ENCODE peak calls at places on chromosomes 12 and 14, in six cellular contexts. U is activated CD8-positive, alpha-beta T cell treated with anti-CD3 and anti-CD28 coated beads for 36 hours; F is right lobe of liver; H is endodermal cell; M is BJ; N is prostate gland. J is an unnamed sample.

GRCh38 chr14:34649344-34649743 is 19.4 kb upstream of the SNX6 start:
- DNase-seq in U (no peak), F (no peak), H (no peak), M (peak), N (no peak), J (no peak)

GRCh38 chr12:98417303-98417702 is 98.1 kb upstream of the TMPO start:
- DNase-seq in U (no peak), F (no peak), H (no peak), M (no peak), N (no peak), J (no peak)

GRCh38 chr12:129075451-129076208 is 222.4 kb downstream of the GLT1D1 start:
- DNase-seq in U (no peak), F (no peak), H (no peak), M (no peak), N (no peak), J (no peak)

GRCh38 chr12:6546016-6546415 is 9.8 kb downstream of the IFFO1 start:
- DNase-seq in U (no peak), F (no peak), H (no peak), M (no peak), N (no peak), J (no peak)

GRCh38 chr14:76784881-76785280 is 23.6 kb downstream of the VASH1 start:
- DNase-seq in U (peak), F (no peak), H (peak), M (no peak), N (no peak), J (peak)

GRCh38 chr12:76726626-76727025 is 37.3 kb upstream of the ZDHHC17 start:
- DNase-seq in U (no peak), F (no peak), H (no peak), M (no peak), N (no peak), J (no peak)

GRCh38 chr14:105411017-105411941 is 8.3 kb upstream of the MTA1 start:
- DNase-seq in U (peak), F (no peak), H (peak), M (no peak), N (no peak), J (peak)

GRCh38 chr12:121065345-121065744 is 26.3 kb upstream of the OASL start:
- DNase-seq in U (no peak), F (no peak), H (no peak), M (no peak), N (no peak), J (no peak)

GRCh38 chr14:101202627-101203404 is 299.3 kb upstream of the RTL1 start:
- DNase-seq in U (no peak), F (peak), H (peak), M (no peak), N (no peak), J (no peak)

GRCh38 chr12:109760031-109760929 is 46.7 kb downstream of the FAM222A start:
- DNase-seq in U (no peak), F (peak), H (peak), M (no peak), N (no peak), J (no peak)

DNA sequence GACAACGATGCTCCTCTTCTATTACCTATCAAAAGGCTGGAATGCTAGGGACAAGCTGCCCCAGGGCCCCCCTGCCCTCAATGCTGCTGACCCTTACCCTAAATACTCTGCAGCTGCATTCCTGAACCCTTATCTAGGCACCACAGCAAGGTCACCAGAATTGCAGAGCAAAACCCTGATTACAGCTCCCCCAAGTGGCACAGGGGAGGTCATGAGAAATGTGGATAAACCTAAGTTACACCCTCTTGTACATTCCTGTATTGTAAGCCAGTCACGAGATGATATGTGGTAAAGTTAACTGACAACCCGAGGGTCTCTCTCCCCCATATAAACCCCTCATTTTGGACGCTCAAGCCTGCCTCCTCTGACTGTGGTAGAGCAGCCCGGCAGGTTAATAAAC is 411.8 kb upstream of the STXBP6 start:
- DNase-seq in U (no peak), F (no peak), H (peak), M (no peak), N (no peak), J (no peak)
- TF ChIP-seq CTCF in U (no peak), F (no peak), H (peak), M (no peak), N (no peak), J (no peak)

GRCh38 chr14:80350707-80351106 is 139.4 kb upstream of the DIO2 start:
- DNase-seq in U (no peak), F (no peak), H (no peak), M (no peak), N (no peak), J (no peak)

GRCh38 chr14:80358112-80358511 is 146.8 kb upstream of the DIO2 start:
- DNase-seq in U (no peak), F (no peak), H (no peak), M (no peak), N (no peak), J (no peak)

GRCh38 chr14:80356413-80356812 is 145.1 kb upstream of the DIO2 start:
- DNase-seq in U (peak), F (no peak), H (peak), M (no peak), N (no peak), J (no peak)
- TF ChIP-seq CTCF in U (no peak), F (no peak), H (peak), M (peak), N (no peak), J (no peak)

GRCh38 chr12:53220857-53221202 is 11.2 kb downstream of the RARG start:
- DNase-seq in U (peak), F (peak), H (peak), M (peak), N (peak), J (peak)
- TF ChIP-seq CTCF in U (no peak), F (no peak), H (no peak), M (no peak), N (no peak), J (no peak)

GRCh38 chr12:102503871-102504270 is 23.5 kb upstream of the IGF1 start:
- DNase-seq in U (no peak), F (no peak), H (no peak), M (no peak), N (no peak), J (no peak)

GRCh38 chr12:102501773-102502172 is 21.4 kb upstream of the IGF1 start:
- DNase-seq in U (no peak), F (no peak), H (no peak), M (no peak), N (no peak), J (no peak)

GRCh38 chr12:102503056-102503681 is 22.8 kb upstream of the IGF1 start:
- DNase-seq in U (no peak), F (no peak), H (no peak), M (no peak), N (peak), J (peak)

GRCh38 chr12:102504871-102505270 is 24.5 kb upstream of the IGF1 start:
- DNase-seq in U (no peak), F (no peak), H (no peak), M (no peak), N (no peak), J (no peak)

DNA sequence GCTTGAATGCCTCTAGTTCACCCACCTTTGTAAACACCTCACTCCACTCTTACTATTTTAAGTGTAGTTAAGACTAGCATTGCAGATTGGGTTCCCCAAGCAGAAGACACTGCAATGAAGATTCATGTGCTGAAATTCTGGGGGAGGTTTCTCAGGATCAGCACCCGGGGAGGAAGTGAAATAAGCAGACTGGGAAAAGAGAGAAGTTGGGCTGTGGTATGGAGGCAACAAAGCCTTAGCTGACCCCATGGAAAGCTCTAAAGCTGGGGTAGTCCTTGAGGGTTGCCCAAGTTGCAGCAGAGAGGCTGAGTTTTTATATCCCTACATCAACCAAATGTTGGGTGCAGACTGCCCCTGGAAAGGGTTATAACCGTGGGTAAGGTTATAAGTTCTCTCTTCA is 23.9 kb upstream of the IGF1 start:
- DNase-seq in U (no peak), F (no peak), H (no peak), M (no peak), N (no peak), J (no peak)
- TF ChIP-seq CTCF in U (no peak), F (no peak), H (no peak), M (no peak), N (no peak), J (no peak)

GRCh38 chr12:114858388-114859146 is 174.6 kb upstream of the TBX3 start:
- DNase-seq in U (no peak), F (peak), H (peak), M (no peak), N (no peak), J (no peak)
- TF ChIP-seq CTCF in U (no peak), F (peak), H (peak), M (peak), N (no peak), J (no peak)

DNA sequence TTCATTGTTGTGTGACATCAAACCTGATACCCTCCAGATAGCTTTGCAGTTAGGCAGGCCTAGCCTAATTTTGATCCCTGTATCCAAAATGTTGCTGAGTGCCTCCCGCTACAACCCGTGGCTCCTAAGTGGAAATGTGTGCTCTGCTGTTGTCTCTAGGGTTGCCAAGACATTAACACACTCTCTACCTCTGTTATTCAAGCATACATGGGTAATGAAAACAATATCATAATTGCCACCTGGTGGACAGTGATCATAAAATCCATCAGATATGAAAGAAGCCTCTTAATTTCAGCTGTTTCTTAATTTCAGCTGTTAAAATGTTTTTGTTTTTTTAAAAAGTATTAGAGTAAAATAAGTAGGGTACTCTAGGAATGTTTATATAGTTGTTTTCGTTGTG is 93.5 kb downstream of the PLEKHA5 start:
- DNase-seq in U (no peak), F (no peak), H (no peak), M (no peak), N (no peak), J (no peak)
- TF ChIP-seq CTCF in U (no peak), F (peak), H (peak), M (peak), N (no peak), J (no peak)

DNA sequence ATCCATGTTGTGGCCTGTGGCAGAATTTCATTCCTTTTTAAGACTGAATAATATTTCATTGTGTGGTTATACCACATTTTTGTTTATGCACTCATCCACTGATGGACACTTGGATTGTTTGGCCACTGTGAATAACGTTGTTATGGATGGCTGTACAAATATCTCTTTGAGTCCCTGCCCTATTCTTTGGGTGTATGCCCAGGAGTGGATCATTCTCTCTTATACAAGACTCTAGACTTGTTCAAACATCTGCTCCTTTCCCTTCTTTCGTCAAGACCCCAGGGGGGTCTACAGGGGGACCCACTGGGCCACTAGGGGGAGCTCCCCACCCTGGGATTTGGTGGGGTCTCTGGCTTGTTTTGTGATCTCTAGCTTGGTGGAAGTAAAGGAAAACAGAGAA is 77.4 kb downstream of the FBXL14 start:
- DNase-seq in U (peak), F (no peak), H (peak), M (peak), N (no peak), J (no peak)
- TF ChIP-seq CTCF in U (peak), F (peak), H (peak), M (peak), N (no peak), J (peak)

GRCh38 chr14:21399311-21399870 is 15.6 kb upstream of the SUPT16H start:
- DNase-seq in U (no peak), F (no peak), H (no peak), M (no peak), N (no peak), J (no peak)

GRCh38 chr14:21398901-21399300 is 15.1 kb upstream of the SUPT16H start:
- DNase-seq in U (no peak), F (no peak), H (no peak), M (no peak), N (no peak), J (no peak)

GRCh38 chr14:21395450-21395849 is 11.6 kb upstream of the SUPT16H start:
- DNase-seq in U (no peak), F (no peak), H (no peak), M (no peak), N (no peak), J (no peak)
- TF ChIP-seq CTCF in U (no peak), F (peak), H (no peak), M (no peak), N (no peak), J (no peak)

J was measured in GM10248.